ENCODE peak calls at places on chromosomes 13 and 19, in ten cellular contexts. B is CD8-positive, alpha-beta T cell; C is mucosa of descending colon; P is transverse colon; Z is astrocyte; V is colonic mucosa; E is B cell; I is GM23338; U is OCI-LY7; W is body of pancreas. Q is an unnamed sample.

GRCh38 chr19:38683393-38684077 is 36.1 kb downstream of the ACTN4 start:
- DNase-seq in B (peak), I (peak), C (peak), Z (peak), W (peak), V (peak), P (peak), E (no peak), U (no peak), Q (no peak)

GRCh38 chr19:46739290-46739771 is 6.5 kb upstream of the FKRP start:
- DNase-seq in E (no peak), I (no peak), U (no peak), C (no peak), P (no peak), V (no peak), W (no peak), Z (no peak), B (no peak), Q (no peak)

GRCh38 chr19:40177286-40178070 is 13.7 kb upstream of the MAP3K10 start:
- DNase-seq in B (no peak), E (no peak), C (no peak), V (no peak), U (no peak), I (no peak), W (no peak), Z (no peak), P (no peak), Q (no peak)

GRCh38 chr13:32247887-32248286 is 67.3 kb downstream of the ZAR1L start:
- DNase-seq in B (no peak), I (no peak), U (no peak), V (no peak), Z (no peak), C (no peak), P (no peak), E (no peak), W (no peak), Q (no peak)

GRCh38 chr13:19862511-19863313 is 737 bp downstream of the ZMYM5 start:
- DNase-seq in W (peak), V (peak), I (peak), P (peak), E (peak), U (peak), Z (no peak), B (peak), C (peak), Q (peak)

GRCh38 chr13:39561971-39562370 is 41.0 kb downstream of the LHFPL6 start:
- DNase-seq in W (no peak), P (no peak), I (no peak), B (no peak), E (no peak), C (no peak), Z (no peak), U (no peak), V (no peak), Q (no peak)

GRCh38 chr13:41026806-41027205 is 7.7 kb upstream of the ELF1 start:
- DNase-seq in E (no peak), B (no peak), I (no peak), W (no peak), V (no peak), Z (no peak), C (no peak), U (no peak), P (no peak), Q (no peak)

GRCh38 chr19:51127755-51128154 is 3.0 kb downstream of the SIGLEC9 start:
- DNase-seq in W (no peak), C (no peak), B (no peak), I (no peak), E (no peak), P (peak), Z (no peak), U (no peak), V (no peak), Q (no peak)

GRCh38 chr19:56538761-56539263 is at the start of gene ZFP28:
- DNase-seq in C (peak), I (peak), W (no peak), E (peak), B (no peak), P (peak), Z (no peak), U (no peak), V (peak), Q (peak)

GRCh38 chr19:1227313-1227626 is 10.5 kb downstream of the CBARP start:
- DNase-seq in W (no peak), V (no peak), I (no peak), E (no peak), U (no peak), P (no peak), C (no peak), Z (no peak), B (no peak), Q (no peak)

GRCh38 chr13:33761744-33762143 is 56.2 kb upstream of the RFC3 start:
- DNase-seq in E (no peak), C (no peak), P (no peak), V (no peak), I (peak), W (peak), Z (peak), U (peak), B (no peak), Q (peak)

GRCh38 chr13:24271611-24272451 is 37.5 kb upstream of the C1QTNF9 start:
- DNase-seq in I (no peak), W (peak), Z (peak), V (peak), E (peak), C (peak), B (peak), U (no peak), P (peak), Q (peak)

GRCh38 chr19:58575183-58576041 is 2.3 kb upstream of the MZF1 start:
- DNase-seq in V (peak), Z (peak), U (peak), P (peak), B (peak), E (peak), W (peak), C (peak), I (peak), Q (peak)

GRCh38 chr19:16470911-16471811 is 609 bp downstream of the EPS15L1 start:
- DNase-seq in E (no peak), B (no peak), Z (peak), V (peak), P (peak), U (peak), W (peak), I (peak), C (no peak), Q (peak)

GRCh38 chr19:29113838-29114237 is 99.1 kb downstream of the UQCRFS1 start:
- DNase-seq in V (no peak), B (no peak), U (no peak), W (no peak), P (no peak), C (no peak), Z (no peak), I (no peak), E (no peak), Q (no peak)

GRCh38 chr19:33872445-33873320 is 76.0 kb downstream of the KCTD15 start:
- DNase-seq in I (no peak), V (no peak), P (no peak), B (no peak), Z (no peak), W (no peak), C (no peak), U (no peak), E (no peak), Q (no peak)

GRCh38 chr13:41614671-41615519 is 157.5 kb downstream of the RGCC start:
- DNase-seq in E (no peak), W (no peak), I (no peak), V (no peak), C (no peak), Z (peak), U (no peak), B (no peak), P (no peak), Q (no peak)

GRCh38 chr13:36559388-36559787 is 114.4 kb upstream of the SERTM1 start:
- DNase-seq in Z (no peak), I (no peak), C (no peak), W (no peak), E (no peak), V (no peak), P (no peak), U (no peak), B (no peak), Q (no peak)

GRCh38 chr13:110329258-110329657 is 22.2 kb downstream of the COL4A2 start:
- DNase-seq in V (no peak), P (no peak), E (no peak), Z (no peak), B (no peak), I (no peak), U (no peak), W (no peak), C (no peak), Q (no peak)

GRCh38 chr19:2084993-2085720 is 11.0 kb downstream of the MOB3A start:
- DNase-seq in Z (peak), P (peak), V (peak), B (peak), W (peak), I (no peak), C (peak), U (peak), E (peak), Q (no peak)

GRCh38 chr13:77751513-77752456 is 54.3 kb downstream of the SLAIN1 start:
- DNase-seq in V (peak), C (no peak), W (peak), Z (peak), U (peak), B (peak), I (peak), E (peak), P (no peak), Q (peak)

GRCh38 chr13:46181799-46182490 is at the start of gene LCP1:
- DNase-seq in Z (no peak), W (no peak), C (no peak), U (peak), V (peak), B (peak), E (peak), P (peak), I (peak), Q (no peak)

GRCh38 chr13:21075303-21076264 is 14.2 kb upstream of the LATS2 start:
- DNase-seq in V (no peak), C (peak), B (no peak), W (peak), E (peak), P (no peak), Z (no peak), U (no peak), I (peak), Q (peak)

GRCh38 chr13:78194904-78195639 is 276.4 kb upstream of the EDNRB start:
- DNase-seq in U (no peak), C (no peak), I (peak), B (no peak), V (no peak), P (no peak), Z (peak), W (no peak), E (no peak), Q (no peak)

GRCh38 chr19:47723573-47723923 is 10.3 kb downstream of the EHD2 start:
- DNase-seq in Z (peak), U (no peak), W (peak), I (no peak), P (peak), B (no peak), V (no peak), E (no peak), C (no peak), Q (no peak)

GRCh38 chr13:102139626-102140025 is 262.2 kb downstream of the FGF14 start:
- DNase-seq in C (no peak), W (no peak), Z (no peak), V (no peak), U (no peak), E (no peak), P (no peak), B (no peak), I (no peak), Q (no peak)

GRCh38 chr13:39663958-39664357 is 8.5 kb downstream of the COG6 start:
- DNase-seq in W (no peak), E (no peak), P (no peak), V (no peak), I (no peak), C (no peak), Z (no peak), U (no peak), B (no peak), Q (no peak)

GRCh38 chr13:36148436-36148835 is 17.3 kb upstream of the DCLK1 start:
- DNase-seq in V (no peak), Z (peak), W (no peak), E (no peak), P (no peak), U (no peak), C (no peak), B (no peak), I (no peak), Q (no peak)

GRCh38 chr13:113589251-113589960 is 4.9 kb downstream of the TFDP1 start:
- DNase-seq in Z (no peak), E (no peak), V (peak), C (peak), U (no peak), W (no peak), I (no peak), B (no peak), P (peak), Q (no peak)

GRCh38 chr13:26604784-26605183 is 47.3 kb downstream of the WASF3 start:
- DNase-seq in V (no peak), P (peak), B (no peak), I (no peak), W (peak), C (no peak), Z (no peak), E (no peak), U (no peak), Q (no peak)

GRCh38 chr13:50843256-50844043 is at the start of gene DLEU7:
- DNase-seq in U (no peak), Z (no peak), C (no peak), E (peak), W (no peak), P (no peak), V (no peak), B (no peak), I (peak), Q (peak)

GRCh38 chr13:26476111-26476743 is 81.3 kb upstream of the WASF3 start:
- DNase-seq in C (no peak), E (no peak), W (no peak), U (no peak), I (peak), B (no peak), V (no peak), Z (peak), P (no peak), Q (peak)

GRCh38 chr13:93723316-93723715 is 496.7 kb downstream of the GPC6 start:
- DNase-seq in P (no peak), Z (no peak), V (no peak), I (no peak), B (no peak), C (no peak), U (no peak), W (no peak), E (no peak), Q (no peak)

GRCh38 chr19:3302755-3303154 is 63.6 kb upstream of the NFIC start:
- DNase-seq in V (no peak), Z (no peak), P (no peak), E (no peak), I (peak), W (no peak), B (no peak), U (peak), C (no peak), Q (no peak)

DNA sequence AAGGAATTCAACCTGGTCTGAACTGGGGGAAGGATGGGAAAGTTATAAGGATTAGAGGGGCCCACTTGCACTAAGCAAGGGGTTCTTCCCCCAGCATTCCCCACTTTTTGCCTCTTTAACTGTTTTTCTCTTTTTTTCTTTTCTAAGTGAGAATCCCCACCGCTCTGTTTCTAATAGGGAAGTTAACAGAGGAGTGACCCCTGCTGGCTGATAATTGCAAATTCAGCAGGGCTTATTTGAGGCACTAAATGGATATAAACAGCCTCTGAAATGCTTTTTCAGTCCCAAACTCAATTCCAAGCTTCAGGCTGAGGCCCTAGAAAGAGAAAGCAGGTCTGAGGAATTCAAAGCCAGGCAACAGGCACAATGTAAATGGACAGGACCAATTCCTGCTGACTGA is 38.2 kb upstream of the CEACAM21 start:
- DNase-seq in E (no peak), C (no peak), P (no peak), U (peak), I (peak), V (no peak), B (no peak), W (no peak), Z (no peak), Q (no peak)
- TF ChIP-seq CTCF in E (peak), C (no peak), P (peak), U (peak), I (peak), V (peak), B (no peak), W (no peak), Z (peak), Q (peak)

GRCh38 chr19:18603958-18604819 is 2.4 kb downstream of the CRLF1 start:
- DNase-seq in I (peak), P (no peak), C (no peak), E (no peak), Z (no peak), B (no peak), V (no peak), W (no peak), U (no peak), Q (no peak)

GRCh38 chr19:18605196-18605545 is 1.4 kb downstream of the CRLF1 start:
- DNase-seq in U (no peak), I (no peak), V (no peak), C (no peak), E (no peak), B (no peak), Z (no peak), W (no peak), P (no peak), Q (no peak)

GRCh38 chr19:18604820-18605159 is 1.8 kb downstream of the CRLF1 start:
- DNase-seq in B (no peak), E (no peak), W (no peak), I (no peak), C (no peak), V (no peak), P (no peak), Z (no peak), U (no peak), Q (no peak)

GRCh38 chr19:18601875-18602274 is 4.7 kb downstream of the CRLF1 start:
- DNase-seq in E (no peak), P (no peak), C (no peak), I (no peak), W (no peak), U (no peak), V (no peak), B (no peak), Z (no peak), Q (no peak)

GRCh38 chr19:18603255-18603957 is 3.2 kb downstream of the CRLF1 start:
- DNase-seq in U (no peak), I (peak), P (no peak), C (no peak), V (no peak), E (no peak), W (no peak), B (no peak), Z (no peak), Q (no peak)
- TF ChIP-seq CTCF in U (peak), I (peak), P (no peak), C (no peak), V (no peak), E (no peak), W (no peak), B (no peak), Z (no peak), Q (peak)

GRCh38 chr19:10544753-10545251 is 1.1 kb downstream of the ATG4D start:
- DNase-seq in I (peak), E (peak), V (peak), P (no peak), C (peak), Z (no peak), U (peak), W (no peak), B (no peak), Q (no peak)

GRCh38 chr19:10544242-10544752 is 593 bp downstream of the ATG4D start:
- DNase-seq in U (peak), I (peak), C (peak), P (peak), E (no peak), Z (no peak), W (peak), B (no peak), V (peak), Q (no peak)

GRCh38 chr19:10543059-10543419 is 665 bp upstream of the ATG4D start:
- DNase-seq in W (no peak), V (no peak), C (no peak), I (no peak), E (no peak), P (no peak), U (peak), B (no peak), Z (no peak), Q (no peak)

GRCh38 chr19:10546817-10547216 is 3.1 kb downstream of the ATG4D start:
- DNase-seq in P (no peak), W (no peak), Z (no peak), E (no peak), B (no peak), V (no peak), U (no peak), I (no peak), C (no peak), Q (no peak)

DNA sequence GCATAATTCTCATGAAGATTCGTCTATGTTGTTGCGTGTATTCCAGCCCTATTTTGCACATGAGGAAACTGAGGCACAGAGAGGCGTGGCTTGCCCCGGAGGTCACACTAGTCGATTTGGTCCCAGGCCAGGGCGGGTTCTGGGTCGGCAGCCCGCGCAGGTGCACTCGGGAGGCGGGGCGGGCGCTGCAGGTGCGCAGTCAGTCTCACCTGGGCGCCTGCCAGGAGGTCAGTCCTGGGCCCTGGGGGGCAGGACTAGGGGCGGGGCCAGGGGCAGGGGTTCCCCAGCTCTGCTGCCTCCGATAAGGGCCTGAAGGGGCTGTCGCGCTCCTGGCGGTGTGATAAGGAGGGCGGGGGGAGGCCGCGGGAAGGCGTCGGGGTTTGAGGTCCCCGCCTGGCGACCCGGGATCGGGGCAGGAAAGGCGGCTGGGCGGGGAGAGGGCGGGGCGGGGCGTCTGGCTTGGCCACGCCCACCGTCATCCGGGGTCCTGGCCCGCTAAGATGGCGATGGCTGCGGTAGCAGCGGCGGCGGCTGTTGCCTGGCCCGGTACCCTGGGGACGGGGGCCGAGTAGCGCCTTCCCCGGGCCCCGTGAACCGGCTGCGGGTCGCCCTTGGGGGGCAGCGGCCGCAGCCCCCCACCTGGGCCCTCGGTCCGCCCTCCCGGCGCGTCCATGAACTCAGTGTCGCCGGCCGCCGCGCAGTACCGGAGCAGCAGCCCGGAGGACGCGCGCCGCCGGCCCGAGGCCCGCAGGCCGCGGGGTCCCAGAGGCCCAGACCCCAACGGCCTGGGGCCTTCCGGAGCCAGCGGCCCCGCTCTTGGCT is at the start of gene ATG4D:
- DNase-seq in E (peak), U (peak), W (peak), C (peak), I (peak), V (peak), P (peak), B (peak), Z (no peak), Q (peak)
- TF ChIP-seq CTCF in E (no peak), U (no peak), W (no peak), C (no peak), I (no peak), V (no peak), P (no peak), B (no peak), Z (no peak), Q (no peak)

GRCh38 chr19:18420931-18421330 is 1.7 kb downstream of the SSBP4 start:
- DNase-seq in C (no peak), I (no peak), U (no peak), W (peak), E (no peak), P (no peak), B (no peak), Z (no peak), V (no peak), Q (no peak)

GRCh38 chr19:18418725-18419194 is 438 bp upstream of the SSBP4 start:
- DNase-seq in B (no peak), Z (no peak), I (peak), W (no peak), P (peak), U (no peak), C (peak), V (peak), E (no peak), Q (no peak)

GRCh38 chr19:18419699-18420460 is 682 bp downstream of the SSBP4 start:
- DNase-seq in E (peak), V (peak), U (peak), C (peak), W (no peak), Z (no peak), I (peak), P (peak), B (no peak), Q (no peak)

GRCh38 chr19:18418034-18418724 is 1.0 kb upstream of the SSBP4 start:
- DNase-seq in W (peak), E (no peak), V (no peak), C (peak), B (no peak), Z (no peak), U (no peak), I (no peak), P (no peak), Q (no peak)

DNA sequence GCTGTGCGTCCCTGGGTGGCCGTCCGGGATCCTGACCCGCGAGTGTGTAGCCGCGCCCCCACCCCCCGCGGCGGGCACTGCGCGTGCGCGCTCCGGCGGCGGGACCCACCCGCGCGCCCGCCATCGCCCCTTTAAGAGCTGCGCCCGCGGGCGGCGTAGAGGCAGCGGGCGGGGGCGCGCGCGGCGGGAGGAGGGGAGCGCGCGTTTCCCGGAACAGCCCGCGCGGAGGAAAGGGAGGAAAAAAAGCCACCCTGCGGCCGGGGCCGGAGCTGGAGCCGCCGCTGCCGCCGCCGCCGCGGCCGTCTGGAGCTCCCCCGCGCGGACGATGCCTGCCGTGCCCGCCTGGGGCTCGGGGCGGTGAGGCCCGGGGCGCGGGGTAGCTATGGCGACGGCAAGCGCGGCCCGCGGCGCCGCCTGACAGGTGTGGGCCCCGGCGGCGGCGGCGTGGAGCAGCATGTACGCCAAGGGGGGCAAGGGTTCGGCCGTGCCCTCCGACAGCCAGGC is at the start of gene SSBP4:
- DNase-seq in I (peak), C (peak), W (peak), V (peak), U (peak), Z (peak), B (peak), P (peak), E (peak), Q (peak)
- TF ChIP-seq CTCF in I (peak), C (peak), W (peak), V (no peak), U (no peak), Z (no peak), B (no peak), P (peak), E (peak), Q (peak)

Q was measured in neural crest cell.